ENCODE peak calls at places on chromosomes 11 and 22, in seven cellular contexts. B is AG04450, J is tibial nerve, O is fibroblast of pulmonary artery, T is IMR-90, C is nephron progenitor cell, Z is T1000. I is an unnamed sample.

GRCh38 chr11:32884770-32885384 is 7.7 kb upstream of the QSER1 start:
- DNase-seq in C (no peak), T (no peak), B (no peak), Z (no peak), J (no peak), O (peak), I (peak)

GRCh38 chr11:19263333-19263732 is 22.6 kb upstream of the E2F8 start:
- DNase-seq in O (no peak), J (no peak), T (no peak), Z (no peak), C (no peak), B (no peak), I (no peak)

GRCh38 chr22:46573781-46574437 is 36.5 kb upstream of the CELSR1 start:
- DNase-seq in O (no peak), B (no peak), C (no peak), T (no peak), J (peak), Z (no peak), I (no peak)

GRCh38 chr22:38080847-38081635 is 2.9 kb downstream of the SLC16A8 start:
- DNase-seq in O (peak), B (no peak), C (peak), Z (no peak), T (peak), J (no peak), I (peak)

GRCh38 chr22:21778705-21779363 is 43.2 kb upstream of the YPEL1 start:
- DNase-seq in J (no peak), O (peak), C (no peak), Z (no peak), B (peak), T (peak), I (no peak)

GRCh38 chr11:100269511-100269910 is 417.6 kb upstream of the ARHGAP42 start:
- DNase-seq in T (no peak), B (no peak), O (no peak), J (no peak), C (no peak), Z (no peak), I (no peak)

GRCh38 chr11:44774131-44774530 is 47.4 kb downstream of the TSPAN18 start:
- DNase-seq in O (no peak), Z (no peak), J (no peak), C (no peak), T (no peak), B (no peak), I (peak)

GRCh38 chr11:113663567-113663966 is 42.5 kb downstream of the TMPRSS5 start:
- DNase-seq in C (no peak), Z (no peak), J (no peak), O (no peak), T (no peak), B (no peak), I (no peak)

GRCh38 chr22:19523240-19524169 is 705 bp downstream of the CLDN5 start:
- DNase-seq in Z (no peak), O (peak), B (no peak), J (no peak), C (peak), T (peak), I (peak)

GRCh38 chr11:132005874-132006273 is 635.5 kb downstream of the NTM start:
- DNase-seq in Z (no peak), J (no peak), O (no peak), T (no peak), B (no peak), C (no peak), I (no peak)